ENCODE peak calls at places on chromosomes 16 and 17, in four cellular contexts. G is activated CD4-positive, alpha-beta T cell treated with anti-CD3 and anti-CD28 coated beads, Interleukin-2, amount 10 ng/mL, durations not matched to agents 7 days and 5 days; S is uterus; K is substantia nigra. P is an unnamed sample.

GRCh38 chr17:48139948-48140347 is 32.4 kb downstream of the SNX11 start:
- DNase-seq in G (no peak), S (no peak), K (no peak), P (no peak)

GRCh38 chr17:48121921-48122650 is 14.5 kb downstream of the SNX11 start:
- DNase-seq in G (no peak), S (no peak), K (peak; percentile 34), P (no peak)

GRCh38 chr17:73347355-73347754 is 35.6 kb upstream of the CDC42EP4 start:
- DNase-seq in G (no peak), S (no peak), K (peak; percentile 29), P (no peak)

GRCh38 chr16:55499281-55499680 is 9.6 kb upstream of the LPCAT2 start:
- DNase-seq in G (no peak), S (no peak), K (no peak), P (no peak)

GRCh38 chr17:59565959-59566324 is 532 bp downstream of the DHX40 start:
- DNase-seq in G (peak; percentile 74), S (peak; percentile 40), K (peak; percentile 41), P (peak; percentile 78)

GRCh38 chr17:66580178-66580577 is 254.7 kb upstream of the CACNG5 start:
- DNase-seq in G (no peak), S (peak; percentile 58), K (no peak), P (peak; percentile 79)

GRCh38 chr17:45248132-45248936 is 13.6 kb downstream of the SPATA32 start:
- DNase-seq in G (peak; percentile 89), S (no peak), K (no peak), P (no peak)

GRCh38 chr17:77322534-77323412 is 182.0 kb downstream of the SEC14L1 start:
- DNase-seq in G (no peak), S (peak; percentile 93), K (no peak), P (peak; percentile 98)

GRCh38 chr17:48550313-48551205 is 5.7 kb upstream of the HOXB2 start:
- DNase-seq in G (no peak), S (no peak), K (no peak), P (no peak)

GRCh38 chr17:35345926-35346771 is 27.3 kb downstream of the SLFN11 start:
- DNase-seq in G (peak; percentile 43), S (peak; percentile 69), K (peak; percentile 21), P (peak; percentile 75)

GRCh38 chr16:66639091-66639885 is 34.8 kb downstream of the CMTM3 start:
- DNase-seq in G (no peak), S (no peak), K (no peak), P (no peak)

GRCh38 chr17:2120550-2121335 is 65.8 kb downstream of the HIC1 start:
- DNase-seq in G (no peak), S (no peak), K (no peak), P (no peak)

GRCh38 chr17:13626703-13627102 is 25.0 kb upstream of the HS3ST3A1 start:
- DNase-seq in G (no peak), S (no peak), K (no peak), P (no peak)

GRCh38 chr16:23952128-23953041 is 116.6 kb downstream of the PRKCB start:
- DNase-seq in G (no peak), S (peak; percentile 31), K (peak; percentile 18), P (no peak)

GRCh38 chr17:49832840-49833599 is 14.8 kb downstream of the TAC4 start:
- DNase-seq in G (no peak), S (no peak), K (no peak), P (no peak)

GRCh38 chr16:2537451-2538379 is at the start of gene PDPK1:
- DNase-seq in G (peak; percentile 93), S (peak; percentile 92), K (peak; percentile 94), P (peak; percentile 90)

GRCh38 chr16:50244140-50244503 is 22.2 kb upstream of the ADCY7 start:
- DNase-seq in G (no peak), S (no peak), K (no peak), P (no peak)

GRCh38 chr17:6548578-6549330 is 7.6 kb downstream of the PITPNM3 start:
- DNase-seq in G (peak; percentile 55), S (no peak), K (no peak), P (no peak)

GRCh38 chr17:13337864-13338371 is 263.8 kb downstream of the HS3ST3A1 start:
- DNase-seq in G (peak; percentile 9), S (no peak), K (no peak), P (no peak)

GRCh38 chr16:70331588-70332358 is 14.9 kb upstream of the DDX19A start:
- DNase-seq in G (no peak), S (no peak), K (peak; percentile 3), P (no peak)

GRCh38 chr17:76479515-76480048 is 12.2 kb downstream of the AANAT start:
- DNase-seq in G (no peak), S (no peak), K (no peak), P (no peak)